ENCODE peak calls at places on chromosomes 12 and 14, in five cellular contexts. One of them, this sample, is unnamed.

GRCh38 chr12:123067654-123068053 is 83.2 kb downstream of the PITPNM2 start:
- DNase-seq in frontal cortex: no peak
- DNase-seq in sciatic nerve: no peak
- DNase-seq in astrocyte of the spinal cord: no peak
- DNase-seq in HT-29: no peak
- DNase-seq in this sample: no peak

GRCh38 chr14:60064491-60065072 is 27.1 kb upstream of the PCNX4 start:
- DNase-seq in frontal cortex: peak
- DNase-seq in sciatic nerve: no peak
- DNase-seq in astrocyte of the spinal cord: peak
- DNase-seq in HT-29: peak
- DNase-seq in this sample: no peak

GRCh38 chr14:101109981-101110728 is 206.6 kb upstream of the RTL1 start:
- DNase-seq in frontal cortex: no peak
- DNase-seq in sciatic nerve: no peak
- DNase-seq in astrocyte of the spinal cord: no peak
- DNase-seq in HT-29: no peak
- DNase-seq in this sample: no peak

GRCh38 chr14:32657081-32657480 is 281.6 kb upstream of the NPAS3 start:
- DNase-seq in frontal cortex: no peak
- DNase-seq in sciatic nerve: no peak
- DNase-seq in astrocyte of the spinal cord: peak
- DNase-seq in HT-29: no peak
- DNase-seq in this sample: no peak

GRCh38 chr12:28296287-28296686 is 106.0 kb downstream of the CCDC91 start:
- DNase-seq in frontal cortex: no peak
- DNase-seq in sciatic nerve: no peak
- DNase-seq in astrocyte of the spinal cord: no peak
- DNase-seq in HT-29: no peak
- DNase-seq in this sample: no peak

GRCh38 chr14:44029933-44030332 is 477.1 kb downstream of the FSCB start:
- DNase-seq in frontal cortex: no peak
- DNase-seq in sciatic nerve: no peak
- DNase-seq in astrocyte of the spinal cord: no peak
- DNase-seq in HT-29: no peak
- DNase-seq in this sample: peak

GRCh38 chr12:27424631-27425230 is 21.8 kb upstream of the SMCO2 start:
- DNase-seq in frontal cortex: peak
- DNase-seq in sciatic nerve: no peak
- DNase-seq in astrocyte of the spinal cord: peak
- DNase-seq in HT-29: peak
- DNase-seq in this sample: no peak

GRCh38 chr14:70018713-70019201 is 139.5 kb downstream of the SMOC1 start:
- DNase-seq in frontal cortex: no peak
- DNase-seq in sciatic nerve: peak
- DNase-seq in astrocyte of the spinal cord: peak
- DNase-seq in HT-29: no peak
- DNase-seq in this sample: no peak

GRCh38 chr12:116015525-116015924 is 262.0 kb downstream of the MED13L start:
- DNase-seq in frontal cortex: peak
- DNase-seq in sciatic nerve: no peak
- DNase-seq in astrocyte of the spinal cord: peak
- DNase-seq in HT-29: peak
- DNase-seq in this sample: no peak

GRCh38 chr14:60723218-60724079 is 702 bp downstream of the SIX4 start:
- DNase-seq in frontal cortex: peak
- DNase-seq in sciatic nerve: peak
- DNase-seq in astrocyte of the spinal cord: peak
- DNase-seq in HT-29: peak
- DNase-seq in this sample: no peak

GRCh38 chr12:24198070-24198469 is 248.6 kb upstream of the SOX5 start:
- DNase-seq in frontal cortex: no peak
- DNase-seq in sciatic nerve: no peak
- DNase-seq in astrocyte of the spinal cord: peak
- DNase-seq in HT-29: no peak
- DNase-seq in this sample: no peak

GRCh38 chr14:26204954-26205479 is 392.8 kb downstream of the NOVA1 start:
- DNase-seq in frontal cortex: peak
- DNase-seq in sciatic nerve: peak
- DNase-seq in astrocyte of the spinal cord: peak
- DNase-seq in HT-29: no peak
- DNase-seq in this sample: no peak

GRCh38 chr12:121996050-121996944 is 25.4 kb upstream of the BCL7A start:
- DNase-seq in frontal cortex: no peak
- DNase-seq in sciatic nerve: no peak
- DNase-seq in astrocyte of the spinal cord: no peak
- DNase-seq in HT-29: no peak
- DNase-seq in this sample: no peak

GRCh38 chr12:98743362-98743953 is 98.4 kb downstream of the APAF1 start:
- DNase-seq in frontal cortex: no peak
- DNase-seq in sciatic nerve: no peak
- DNase-seq in astrocyte of the spinal cord: no peak
- DNase-seq in HT-29: peak
- DNase-seq in this sample: no peak

GRCh38 chr12:51825216-51825615 is 23.3 kb downstream of the FIGNL2 start:
- DNase-seq in frontal cortex: no peak
- DNase-seq in sciatic nerve: no peak
- DNase-seq in astrocyte of the spinal cord: no peak
- DNase-seq in HT-29: no peak
- DNase-seq in this sample: no peak

GRCh38 chr12:80218925-80219714 is 119.8 kb downstream of the OTOGL start:
- DNase-seq in frontal cortex: no peak
- DNase-seq in sciatic nerve: no peak
- DNase-seq in astrocyte of the spinal cord: no peak
- DNase-seq in HT-29: no peak
- DNase-seq in this sample: no peak

GRCh38 chr12:26056335-26056734 is 68.5 kb downstream of the BHLHE41 start:
- DNase-seq in frontal cortex: no peak
- DNase-seq in sciatic nerve: no peak
- DNase-seq in astrocyte of the spinal cord: peak
- DNase-seq in HT-29: peak
- DNase-seq in this sample: no peak

GRCh38 chr12:25401547-25402345 is 151.0 kb upstream of the KRAS start:
- DNase-seq in frontal cortex: no peak
- DNase-seq in sciatic nerve: no peak
- DNase-seq in astrocyte of the spinal cord: no peak
- DNase-seq in HT-29: no peak
- DNase-seq in this sample: no peak

GRCh38 chr12:49369723-49370145 is 2.5 kb downstream of the SPATS2 start:
- DNase-seq in frontal cortex: no peak
- DNase-seq in sciatic nerve: no peak
- DNase-seq in astrocyte of the spinal cord: peak
- DNase-seq in HT-29: peak
- DNase-seq in this sample: no peak

GRCh38 chr12:75692883-75693282 is 181.5 kb upstream of the KRR1 start:
- DNase-seq in frontal cortex: no peak
- DNase-seq in sciatic nerve: no peak
- DNase-seq in astrocyte of the spinal cord: peak
- DNase-seq in HT-29: no peak
- DNase-seq in this sample: no peak

GRCh38 chr14:55599250-55599879 is 19.4 kb downstream of the KTN1 start:
- DNase-seq in frontal cortex: no peak
- DNase-seq in sciatic nerve: no peak
- DNase-seq in astrocyte of the spinal cord: no peak
- DNase-seq in HT-29: peak
- DNase-seq in this sample: no peak

GRCh38 chr14:64673748-64674147 is 30.5 kb upstream of the PLEKHG3 start:
- DNase-seq in frontal cortex: no peak
- DNase-seq in sciatic nerve: no peak
- DNase-seq in astrocyte of the spinal cord: no peak
- DNase-seq in HT-29: no peak
- DNase-seq in this sample: no peak

GRCh38 chr12:7961395-7962188 is 25.6 kb upstream of the SLC2A3 start:
- DNase-seq in frontal cortex: no peak
- DNase-seq in sciatic nerve: no peak
- DNase-seq in astrocyte of the spinal cord: peak
- DNase-seq in HT-29: no peak
- DNase-seq in this sample: no peak

GRCh38 chr14:102848830-102849521 is 71.7 kb downstream of the TRAF3 start:
- DNase-seq in frontal cortex: no peak
- DNase-seq in sciatic nerve: peak
- DNase-seq in astrocyte of the spinal cord: no peak
- DNase-seq in HT-29: no peak
- DNase-seq in this sample: no peak

GRCh38 chr12:96297504-96297903 is 102.7 kb downstream of the CDK17 start:
- DNase-seq in frontal cortex: no peak
- DNase-seq in sciatic nerve: no peak
- DNase-seq in astrocyte of the spinal cord: no peak
- DNase-seq in HT-29: no peak
- DNase-seq in this sample: no peak

GRCh38 chr14:36281309-36281708 is 39.1 kb downstream of the MBIP start:
- DNase-seq in frontal cortex: no peak
- DNase-seq in sciatic nerve: no peak
- DNase-seq in astrocyte of the spinal cord: peak
- DNase-seq in HT-29: no peak
- DNase-seq in this sample: no peak

GRCh38 chr12:31260840-31261239 is 65.1 kb downstream of the SINHCAF start:
- DNase-seq in frontal cortex: no peak
- DNase-seq in sciatic nerve: no peak
- DNase-seq in astrocyte of the spinal cord: no peak
- DNase-seq in HT-29: no peak
- DNase-seq in this sample: no peak

GRCh38 chr12:132404956-132405741 is 75.8 kb upstream of the GALNT9 start:
- DNase-seq in frontal cortex: no peak
- DNase-seq in sciatic nerve: no peak
- DNase-seq in astrocyte of the spinal cord: no peak
- DNase-seq in HT-29: no peak
- DNase-seq in this sample: no peak

GRCh38 chr12:131690320-131690719 is 20.6 kb upstream of the SFSWAP start:
- DNase-seq in frontal cortex: no peak
- DNase-seq in sciatic nerve: no peak
- DNase-seq in astrocyte of the spinal cord: no peak
- DNase-seq in HT-29: no peak
- DNase-seq in this sample: no peak

GRCh38 chr14:61927521-61927920 is 165.3 kb downstream of the SNAPC1 start:
- DNase-seq in frontal cortex: no peak
- DNase-seq in sciatic nerve: no peak
- DNase-seq in astrocyte of the spinal cord: peak
- DNase-seq in HT-29: no peak
- DNase-seq in this sample: no peak

GRCh38 chr14:92400579-92401444 is 77.8 kb downstream of the SLC24A4 start:
- DNase-seq in frontal cortex: no peak
- DNase-seq in sciatic nerve: no peak
- DNase-seq in astrocyte of the spinal cord: no peak
- DNase-seq in HT-29: no peak
- DNase-seq in this sample: no peak

GRCh38 chr12:8950702-8951478 is 1.4 kb upstream of the M6PR start:
- DNase-seq in frontal cortex: no peak
- DNase-seq in sciatic nerve: no peak
- DNase-seq in astrocyte of the spinal cord: no peak
- DNase-seq in HT-29: no peak
- DNase-seq in this sample: no peak

GRCh38 chr14:23610815-23611289 is 25.3 kb upstream of the DHRS2 start:
- DNase-seq in frontal cortex: no peak
- DNase-seq in sciatic nerve: no peak
- DNase-seq in astrocyte of the spinal cord: no peak
- DNase-seq in HT-29: no peak
- DNase-seq in this sample: no peak

GRCh38 chr12:108816652-108817335 is 40.6 kb downstream of the SSH1 start:
- DNase-seq in frontal cortex: no peak
- DNase-seq in sciatic nerve: no peak
- DNase-seq in astrocyte of the spinal cord: no peak
- DNase-seq in HT-29: no peak
- DNase-seq in this sample: no peak

This sample was measured in SK-N-MC.